ENCODE peak calls at places on chromosomes 16 and 17, in four cellular contexts. I is ureter, F is HFFc6, J is prostate gland. U is an unnamed sample.

GRCh38 chr17:2081564-2081963 is 26.7 kb downstream of the HIC1 start:
- DNase-seq in I (no peak), F (peak; percentile 71), J (no peak), U (no peak)

GRCh38 chr17:67132366-67132765 is 88.0 kb downstream of the CACNG1 start:
- DNase-seq in I (no peak), F (no peak), J (no peak), U (peak; percentile 42)

GRCh38 chr17:14308965-14309879 is 8.3 kb downstream of the HS3ST3B1 start:
- DNase-seq in I (peak; percentile 90), F (peak; percentile 90), J (peak; percentile 89), U (peak; percentile 100)

GRCh38 chr17:62780273-62780672 is 27.8 kb downstream of the MARCHF10 start:
- DNase-seq in I (peak; percentile 40), F (no peak), J (peak; percentile 38), U (peak; percentile 22)

GRCh38 chr17:29561541-29562517 is 5.0 kb downstream of the ABHD15 start:
- DNase-seq in I (no peak), F (no peak), J (peak; percentile 9), U (no peak)

GRCh38 chr16:12449795-12450194 is 353.9 kb downstream of the CPPED1 start:
- DNase-seq in I (no peak), F (no peak), J (no peak), U (no peak)

GRCh38 chr17:17347234-17347955 is 44.2 kb downstream of the NT5M start:
- DNase-seq in I (no peak), F (no peak), J (no peak), U (no peak)

GRCh38 chr17:75670868-75671267 is 3.7 kb downstream of the SAP30BP start:
- DNase-seq in I (no peak), F (no peak), J (no peak), U (no peak)

GRCh38 chr16:30342751-30343490 is 12.2 kb downstream of the CD2BP2 start:
- DNase-seq in I (peak; percentile 37), F (no peak), J (no peak), U (no peak)

GRCh38 chr16:58421529-58421928 is 29.3 kb downstream of the GINS3 start:
- DNase-seq in I (no peak), F (peak; percentile 19), J (no peak), U (no peak)

GRCh38 chr17:12522336-12522735 is 143.4 kb upstream of the MYOCD start:
- DNase-seq in I (no peak), F (no peak), J (no peak), U (no peak)

GRCh38 chr17:48610282-48611211 is at the start of gene HOXB7:
- DNase-seq in I (peak; percentile 82), F (no peak), J (no peak), U (peak; percentile 81)

GRCh38 chr17:63702223-63702577 is 2.3 kb upstream of the LIMD2 start:
- DNase-seq in I (no peak), F (no peak), J (no peak), U (no peak)

GRCh38 chr16:25988089-25988488 is 296.3 kb downstream of the HS3ST4 start:
- DNase-seq in I (no peak), F (no peak), J (no peak), U (no peak)

GRCh38 chr17:51298508-51299371 is 38.4 kb downstream of the UTP18 start:
- DNase-seq in I (no peak), F (peak; percentile 48), J (no peak), U (peak; percentile 61)